ENCODE peak calls at places on chromosome 15, in four cellular contexts. E is AG04450, L is upper lobe of right lung, B is cardiac muscle cell. V is an unnamed sample.

GRCh38 chr15:89103481-89104171 is 15.4 kb downstream of the ABHD2 start:
- DNase-seq in E (no peak), L (no peak), B (peak), V (no peak)

GRCh38 chr15:55383687-55384086 is 24.5 kb downstream of the CCPG1 start:
- DNase-seq in E (no peak), L (no peak), B (no peak), V (no peak)

GRCh38 chr15:48992096-48992495 is 28.4 kb upstream of the SHC4 start:
- DNase-seq in E (no peak), L (no peak), B (no peak), V (no peak)

GRCh38 chr15:97692317-97693015 is 268.0 kb upstream of the ARRDC4 start:
- DNase-seq in E (no peak), L (no peak), B (no peak), V (no peak)

GRCh38 chr15:74274485-74275038 is 38.4 kb downstream of the CCDC33 start:
- DNase-seq in E (no peak), L (no peak), B (no peak), V (no peak)

GRCh38 chr15:82810061-82810862 is 834 bp downstream of the WHAMM start:
- DNase-seq in E (no peak), L (peak), B (peak), V (no peak)

GRCh38 chr15:60840306-60840702 is 361.4 kb upstream of the ICE2 start:
- DNase-seq in E (no peak), L (no peak), B (peak), V (peak)

GRCh38 chr15:72203507-72203837 is 5.9 kb upstream of the GRAMD2A start:
- DNase-seq in E (peak), L (no peak), B (peak), V (peak)

GRCh38 chr15:78024141-78024567 is 53.4 kb downstream of the TBC1D2B start:
- DNase-seq in E (no peak), L (peak), B (peak), V (no peak)

GRCh38 chr15:75130597-75131268 is 70.9 kb upstream of the C15orf39 start:
- DNase-seq in E (no peak), L (no peak), B (no peak), V (no peak)

GRCh38 chr15:35055416-35056105 is 29.5 kb downstream of the NANOGP8 start:
- DNase-seq in E (no peak), L (no peak), B (no peak), V (no peak)

GRCh38 chr15:101551696-101552591 is 62.4 kb upstream of the PCSK6 start:
- DNase-seq in E (no peak), L (no peak), B (no peak), V (no peak)

GRCh38 chr15:100216177-100216576 is 125.6 kb downstream of the ADAMTS17 start:
- DNase-seq in E (no peak), L (no peak), B (peak), V (no peak)

DNA sequence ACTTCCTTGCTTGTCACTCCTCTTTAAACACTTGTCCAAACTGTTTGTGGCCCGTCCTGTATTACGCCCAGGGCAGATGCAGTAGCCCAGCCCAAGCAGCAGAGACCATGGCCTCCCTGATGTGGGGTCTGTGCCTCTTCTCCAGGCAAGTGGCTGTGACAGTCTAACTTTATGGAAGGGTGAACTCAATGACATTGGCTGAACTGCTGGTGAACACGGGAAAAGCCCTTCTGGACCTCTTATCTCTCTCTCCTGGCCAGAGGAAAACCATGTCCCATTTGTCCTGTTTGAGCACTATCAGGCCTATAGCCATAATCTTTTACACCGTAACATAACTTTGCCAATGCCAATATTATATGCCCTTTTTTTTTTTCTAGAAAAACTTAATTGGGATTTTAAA is 67.6 kb downstream of the SMAD3 start:
- DNase-seq in E (no peak), L (no peak), B (no peak), V (no peak)
- H3K27ac ChIP-seq in E (peak), L (no peak), B (peak), V (peak)

DNA sequence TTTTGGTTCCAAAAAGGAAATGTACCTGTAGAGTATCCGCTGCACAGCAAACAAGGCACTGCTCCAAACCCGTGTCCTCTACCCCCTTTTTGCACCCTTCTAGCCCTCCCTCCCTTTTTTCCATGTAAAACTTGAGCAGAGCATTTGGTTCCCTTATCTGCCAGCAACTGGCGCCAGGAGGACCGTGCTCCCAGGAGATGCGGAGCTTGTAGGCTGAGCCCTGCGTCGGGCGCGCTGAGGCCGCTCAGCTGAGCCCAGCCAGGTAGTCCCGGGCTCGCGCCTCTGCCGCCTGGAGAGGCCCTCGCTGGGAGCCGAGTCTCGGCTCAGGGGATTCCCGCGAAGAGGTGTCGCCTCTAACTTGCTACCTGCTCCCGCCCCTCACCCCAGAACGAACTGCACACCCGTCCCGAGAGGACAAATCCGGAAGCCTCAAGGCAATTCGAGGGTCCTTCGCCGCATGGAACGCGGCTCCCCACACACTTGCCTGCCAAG is 575 bp downstream of the TRPM7 start:
- DNase-seq in E (no peak), L (peak), B (peak), V (peak)
- TF ChIP-seq CTCF in E (peak), L (no peak), B (no peak), V (peak)

GRCh38 chr15:92112180-92112579 is 258.7 kb downstream of the SLCO3A1 start:
- DNase-seq in E (peak), L (no peak), B (peak), V (no peak)
- H3K27ac ChIP-seq in E (no peak), L (no peak), B (no peak), V (no peak)

DNA sequence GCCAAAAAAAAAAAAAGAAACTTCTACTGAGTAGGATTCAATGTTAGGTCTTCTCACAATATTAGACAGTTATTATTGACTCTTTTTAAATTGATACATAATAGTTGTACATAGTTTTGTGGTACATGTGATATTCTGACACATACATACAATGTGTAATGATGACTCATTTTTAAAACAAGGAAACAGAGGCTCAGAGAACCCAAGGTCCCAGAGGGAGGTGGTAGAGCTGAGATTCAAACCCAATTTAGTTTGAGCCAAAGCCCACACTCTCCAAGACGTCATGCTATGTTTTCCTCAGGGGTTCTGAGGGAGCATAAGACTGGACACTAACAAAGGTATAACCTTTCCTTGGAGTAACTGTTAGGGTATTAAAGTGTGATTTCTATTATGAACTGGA is 40.6 kb downstream of the MYO5C start:
- DNase-seq in E (no peak), L (no peak), B (peak), V (peak)
- TF ChIP-seq CTCF in E (no peak), L (no peak), B (no peak), V (no peak)

GRCh38 chr15:58546635-58547627 is 115.1 kb downstream of the LIPC start:
- DNase-seq in E (peak), L (peak), B (peak), V (peak)
- H3K27ac ChIP-seq in E (no peak), L (no peak), B (no peak), V (peak)

V was measured in brain microvascular endothelial cell.